ENCODE peak calls at places on chromosomes 3 and 15, in five cellular contexts. W, U, I, Z and K are unnamed samples.

GRCh38 chr3:49353022-49353421 is 5.1 kb downstream of the GPX1 start:
- DNase-seq in W (no peak), U (no peak), I (no peak), Z (no peak), K (no peak)

GRCh38 chr15:59432389-59432788 is 5.6 kb upstream of the FAM81A start:
- DNase-seq in W (no peak), U (no peak), I (no peak), Z (no peak), K (no peak)

GRCh38 chr3:23696842-23697241 is 108.9 kb upstream of the UBE2E1 start:
- DNase-seq in W (no peak), U (no peak), I (no peak), Z (no peak), K (no peak)

GRCh38 chr15:45689616-45690015 is 54.8 kb downstream of the SQOR start:
- DNase-seq in W (no peak), U (no peak), I (no peak), Z (no peak), K (no peak)

GRCh38 chr3:195003006-195003892 is 267.7 kb downstream of the XXYLT1 start:
- DNase-seq in W (no peak), U (no peak), I (no peak), Z (no peak), K (no peak)

GRCh38 chr15:42348083-42348482 is 11.2 kb upstream of the CAPN3 start:
- DNase-seq in W (no peak), U (no peak), I (no peak), Z (no peak), K (no peak)

GRCh38 chr15:99105516-99106341 is 849 bp downstream of the SYNM start:
- DNase-seq in W (peak), U (no peak), I (peak), Z (no peak), K (no peak)

GRCh38 chr3:187783098-187783497 is 37.8 kb upstream of the BCL6 start:
- DNase-seq in W (no peak), U (no peak), I (no peak), Z (no peak), K (no peak)

GRCh38 chr3:27939940-27940339 is 217.8 kb upstream of the EOMES start:
- DNase-seq in W (peak), U (no peak), I (no peak), Z (no peak), K (peak)

GRCh38 chr3:69306239-69307185 is 79.4 kb downstream of the FRMD4B start:
- DNase-seq in W (peak), U (peak), I (peak), Z (no peak), K (peak)

DNA sequence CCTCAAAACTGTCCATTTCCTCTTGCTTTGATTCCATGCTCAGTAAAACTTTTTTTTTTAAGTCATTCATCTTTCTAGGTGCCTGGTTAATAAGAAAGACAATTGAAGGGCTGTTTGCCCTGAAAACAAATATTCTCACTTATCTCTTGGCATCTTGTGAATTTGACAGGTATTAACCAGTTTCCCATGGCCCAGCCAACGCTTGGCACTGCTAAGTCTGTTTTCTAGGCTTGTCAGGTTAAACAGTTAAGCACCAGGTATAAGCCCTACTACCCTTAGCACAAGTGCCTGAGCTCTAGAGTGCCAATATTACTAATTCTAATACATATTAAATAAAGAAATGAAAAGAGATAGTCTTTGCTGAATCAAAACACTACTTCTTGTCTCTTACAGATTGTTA is 36.3 kb downstream of the PXK start:
- DNase-seq in W (no peak), U (no peak), I (no peak), Z (no peak), K (no peak)
- TF ChIP-seq JUNB in W (no peak), U (no peak), I (no peak), Z (no peak), K (no peak)

DNA sequence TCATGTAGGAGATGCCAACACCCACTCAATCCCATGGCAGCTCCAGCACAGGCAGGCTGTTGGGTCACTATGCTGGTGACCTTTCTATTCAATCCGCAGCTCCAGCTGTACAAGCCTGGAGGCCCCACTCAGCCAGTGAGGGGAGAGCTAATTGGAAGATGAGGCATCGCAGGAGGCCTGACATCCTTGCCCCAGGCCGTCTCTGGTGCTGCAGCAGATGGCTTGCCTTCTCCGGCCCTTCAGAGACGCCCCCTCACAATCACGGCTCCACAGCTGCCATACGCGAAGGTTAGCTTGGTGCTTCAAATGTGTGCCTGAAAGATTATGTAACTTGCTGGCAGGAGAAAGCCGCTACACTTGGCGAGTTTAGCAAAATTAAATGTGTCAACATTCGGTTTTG is 104.2 kb upstream of the CLSTN2 start:
- DNase-seq in W (no peak), U (no peak), I (no peak), Z (no peak), K (no peak)
- TF ChIP-seq JUNB in W (no peak), U (no peak), I (no peak), Z (no peak), K (no peak)

GRCh38 chr15:70328137-70329115 is 230.7 kb upstream of the TLE3 start:
- DNase-seq in W (no peak), U (no peak), I (no peak), Z (no peak), K (no peak)
- TF ChIP-seq JUNB in W (no peak), U (no peak), I (no peak), Z (no peak), K (no peak)

DNA sequence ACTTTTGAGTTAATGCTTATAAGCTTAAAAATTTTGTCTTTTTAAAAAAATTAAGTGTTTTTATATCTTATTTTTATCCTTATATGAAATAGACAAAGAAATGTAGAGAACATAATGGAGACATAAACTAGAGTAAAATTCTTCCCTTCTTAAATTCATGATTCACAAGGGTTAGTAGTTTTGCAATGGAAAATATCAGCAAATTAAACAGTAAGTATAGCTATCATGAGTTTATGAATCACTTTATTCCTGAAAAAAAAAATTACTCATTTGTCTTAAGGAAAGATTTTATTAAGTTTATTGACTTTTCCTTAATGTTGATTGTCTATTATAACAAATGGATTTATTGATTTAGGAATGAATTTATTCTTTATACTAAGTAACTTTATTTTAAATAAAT is 4.3 kb downstream of the ATP6V1A start:
- DNase-seq in W (no peak), U (no peak), I (no peak), Z (no peak), K (no peak)
- TF ChIP-seq JUNB in W (no peak), U (no peak), I (no peak), Z (no peak), K (no peak)

DNA sequence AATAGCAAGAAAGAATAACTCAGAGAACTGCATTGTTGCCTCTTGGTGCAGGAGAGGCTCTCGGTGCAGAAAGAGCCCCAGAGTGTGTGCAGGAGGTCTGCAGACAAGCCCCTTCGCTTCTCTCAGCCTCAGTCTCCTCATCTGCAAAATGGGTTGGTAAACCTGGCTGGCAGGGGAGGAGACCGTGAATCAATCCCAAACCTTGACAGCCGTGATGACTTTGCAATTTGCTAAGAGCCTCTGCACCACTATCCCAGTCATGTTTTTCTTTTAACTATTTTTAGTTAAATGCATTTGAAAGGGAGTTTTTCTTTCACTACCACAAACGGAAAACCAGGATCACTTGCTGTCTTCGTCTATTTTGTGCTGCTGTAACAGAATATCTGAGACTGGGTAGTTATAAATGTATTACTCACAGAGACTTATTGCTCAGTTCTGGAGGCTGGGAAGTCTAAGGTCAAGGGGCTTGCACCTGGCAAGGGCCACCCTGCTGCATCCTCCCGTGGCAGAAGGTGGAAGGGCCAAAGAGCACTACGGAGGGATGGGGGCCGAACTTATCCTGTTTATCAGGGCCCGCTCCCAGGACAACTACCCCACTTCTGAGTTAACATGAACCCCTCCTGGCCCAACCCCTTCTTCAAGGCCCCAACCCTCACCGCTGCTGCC is 14.2 kb upstream of the IQSEC1 start:
- DNase-seq in W (no peak), U (peak), I (no peak), Z (no peak), K (no peak)
- TF ChIP-seq JUNB in W (no peak), U (no peak), I (no peak), Z (no peak), K (no peak)